ENCODE peak calls at places on chromosomes 2 and 18, in four cellular contexts. F is neural progenitor cell, P is GM23248, V is PC-3. L is an unnamed sample. For H3F3A, the result is how much of the 10 kb centered on the place peaks cover.

GRCh38 chr18:54532222-54532621 is 58.8 kb upstream of the DYNAP start:
- DNase-seq in F (no peak), P (no peak), V (no peak), L (no peak)

GRCh38 chr2:172698041-172698863 is 37.4 kb upstream of the RAPGEF4 start:
- DNase-seq in F (no peak), P (peak), V (peak), L (no peak)

GRCh38 chr2:223649941-223650530 is 47.9 kb upstream of the SCG2 start:
- DNase-seq in F (no peak), P (no peak), V (no peak), L (no peak)

GRCh38 chr2:29563697-29564096 is 357.7 kb downstream of the ALK start:
- DNase-seq in F (no peak), P (no peak), V (no peak), L (no peak)

GRCh38 chr2:15432642-15433261 is 128.4 kb downstream of the NBAS start:
- DNase-seq in F (no peak), P (no peak), V (no peak), L (no peak)

GRCh38 chr2:119282966-119283511 is 59.4 kb downstream of the STEAP3 start:
- DNase-seq in F (no peak), P (peak), V (peak), L (no peak)

GRCh38 chr2:148674063-148675020 is 29.8 kb downstream of the EPC2 start:
- DNase-seq in F (peak), P (peak), V (peak), L (peak)

GRCh38 chr2:33265584-33266338 is 210.7 kb upstream of the RASGRP3 start:
- DNase-seq in F (no peak), P (peak), V (peak), L (no peak)

GRCh38 chr18:58576641-58577251 is 52.1 kb downstream of the ALPK2 start:
- DNase-seq in F (no peak), P (no peak), V (no peak), L (no peak)

GRCh38 chr2:3805120-3805519 is 101.7 kb downstream of the DCDC2C start:
- DNase-seq in F (peak), P (peak), V (peak), L (no peak)

GRCh38 chr2:211867845-211868361 is 670.7 kb downstream of the ERBB4 start:
- DNase-seq in F (no peak), P (peak), V (peak), L (peak)

GRCh38 chr2:177921726-177922125 is 150.9 kb downstream of the PDE11A start:
- DNase-seq in F (no peak), P (no peak), V (no peak), L (no peak)

GRCh38 chr2:133504566-133505505 is 63.4 kb downstream of the NCKAP5 start:
- DNase-seq in F (no peak), P (no peak), V (peak), L (no peak)

GRCh38 chr2:224165901-224166319 is 126.8 kb upstream of the SERPINE2 start:
- DNase-seq in F (no peak), P (peak), V (peak), L (no peak)

GRCh38 chr2:223585691-223586090 is 16.5 kb downstream of the SCG2 start:
- DNase-seq in F (no peak), P (peak), V (peak), L (no peak)

GRCh38 chr2:62147610-62148301 is 48.2 kb upstream of the B3GNT2 start:
- DNase-seq in F (no peak), P (peak), V (peak), L (no peak)

GRCh38 chr2:170425291-170425751 is 247.4 kb downstream of the MYO3B start:
- DNase-seq in F (no peak), P (peak), V (peak), L (no peak)

GRCh38 chr2:60533114-60534033 is 20.1 kb downstream of the BCL11A start:
- DNase-seq in F (no peak), P (peak), V (peak), L (no peak)
- TF ChIP-seq EZH2 in F (no peak), P (no peak), V (no peak), L (no peak)

DNA sequence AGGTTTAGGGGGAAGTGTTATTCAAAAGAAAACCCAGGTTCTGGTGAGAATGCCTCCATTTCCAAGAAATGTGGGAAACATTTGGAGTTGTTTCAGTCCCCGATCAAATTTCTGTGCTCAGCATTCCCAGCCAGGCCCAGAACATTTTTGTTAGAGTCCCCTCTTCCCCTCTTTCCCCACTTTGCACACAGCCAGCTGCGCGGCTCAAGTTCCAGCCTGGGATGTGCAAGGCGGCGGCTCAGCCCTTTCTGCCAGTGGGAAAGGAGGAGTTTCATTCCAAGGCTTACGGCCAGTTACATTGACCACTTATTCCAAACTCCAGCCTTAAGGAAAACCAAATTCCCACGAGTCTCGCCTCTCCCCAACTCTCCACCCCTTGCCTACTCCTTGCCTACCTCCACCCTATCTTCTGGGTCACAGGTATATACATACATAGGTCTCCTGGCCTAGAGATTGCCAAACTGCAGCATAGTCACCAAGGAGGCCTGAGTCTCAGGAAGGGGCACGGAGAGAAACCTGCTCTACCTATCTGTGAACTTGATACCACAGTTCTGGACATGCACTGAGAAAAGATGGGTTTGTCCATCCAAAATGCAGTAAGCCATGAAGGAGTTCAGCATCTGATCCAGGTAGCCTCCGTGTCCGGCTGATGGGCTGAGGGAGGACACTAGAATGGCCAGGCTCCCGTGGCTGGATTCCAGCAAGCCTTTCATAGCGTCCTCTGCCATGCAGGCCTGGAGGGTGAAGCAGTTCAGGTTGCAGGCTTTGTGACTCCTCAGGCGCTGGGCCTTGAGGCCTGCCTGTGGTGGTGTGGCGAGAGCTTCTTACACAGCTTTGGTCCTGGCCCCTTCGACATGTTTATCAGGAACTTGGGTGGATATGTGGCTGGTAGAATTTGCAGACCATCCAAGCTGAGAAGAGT is 154.5 kb downstream of the ZFP36L2 start:
- DNase-seq in F (no peak), P (peak), V (peak), L (no peak)
- H3F3A ChIP-seq in F (under half), P (under half), V (under half), L (under half)

DNA sequence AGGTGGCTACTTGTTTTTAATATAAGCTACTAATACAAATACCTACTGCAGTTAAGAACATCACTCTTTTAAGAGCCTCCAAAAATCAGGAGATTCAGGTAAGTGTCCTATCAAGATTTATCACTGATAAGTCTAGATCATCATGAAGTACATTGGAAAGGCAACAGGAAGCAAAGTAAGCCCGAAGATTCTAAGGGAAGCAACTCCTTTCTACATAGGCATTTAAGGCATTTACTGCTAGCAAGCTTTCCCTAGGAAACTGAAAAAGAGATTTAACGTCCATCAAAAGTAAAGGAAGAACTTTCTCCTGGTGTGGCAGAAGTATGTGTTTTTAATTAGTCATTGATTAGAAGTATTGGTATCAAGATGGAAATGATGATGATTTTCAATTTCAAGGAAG is 3.7 kb downstream of the STK17B start:
- DNase-seq in F (peak), P (no peak), V (no peak), L (no peak)
- H3K9ac ChIP-seq in F (no peak), P (no peak), V (no peak), L (peak)

GRCh38 chr2:11481789-11482472 is 16.0 kb upstream of the E2F6 start:
- DNase-seq in F (peak), P (no peak), V (no peak), L (no peak)
- TF ChIP-seq EZH2 in F (peak), P (no peak), V (no peak), L (no peak)

DNA sequence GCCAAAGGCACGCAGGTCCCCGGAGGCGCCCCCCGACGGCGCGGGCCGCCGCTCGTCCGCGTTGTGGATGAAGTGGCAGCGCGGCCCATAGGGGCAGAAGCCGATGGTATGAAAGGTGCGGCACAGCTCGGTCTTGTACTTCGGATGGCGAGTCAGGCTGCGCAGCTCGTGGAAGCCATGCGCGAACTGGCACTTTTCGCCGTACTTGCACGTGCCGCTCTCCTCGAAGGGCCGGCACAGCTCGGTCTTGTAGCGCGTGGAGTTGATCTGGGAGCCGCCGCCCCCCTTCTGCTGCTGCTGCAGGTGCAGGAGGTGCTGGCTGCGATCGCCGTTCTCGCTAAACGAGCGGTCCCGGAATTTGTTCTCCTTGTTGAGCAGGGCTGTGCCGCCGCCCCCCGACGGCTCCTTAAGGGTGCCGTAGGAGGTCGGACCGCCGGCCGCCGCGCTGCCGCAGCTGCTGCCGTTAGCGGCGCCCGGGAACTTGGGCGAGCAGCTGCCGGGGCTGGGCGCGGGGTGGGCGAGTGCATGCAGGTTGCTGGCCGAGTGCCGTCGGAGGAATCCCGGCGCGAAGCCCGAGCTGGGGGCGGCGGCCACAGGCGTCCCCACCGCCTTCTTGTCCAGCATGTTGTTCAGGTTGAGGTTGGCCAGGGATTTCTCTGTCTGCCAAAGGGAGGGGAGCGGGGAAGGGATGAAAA is 1.2 kb downstream of the ZFP36L2 start:
- DNase-seq in F (peak), P (peak), V (peak), L (peak)
- H3F3A ChIP-seq in F (half or more), P (half or more), V (under half), L (half or more)

L was measured in MM.1S.